ENCODE peak calls at places on chromosomes 13 and 19, in nine cellular contexts. W, Q, E, C, F, S, Y, L and X are unnamed samples.

GRCh38 chr13:24293761-24294160 is 15.6 kb upstream of the C1QTNF9 start:
- DNase-seq in W (no peak), Q (no peak), E (no peak), C (no peak), F (no peak), S (no peak), Y (no peak), L (no peak), X (no peak)

GRCh38 chr19:11767633-11768133 is 883 bp downstream of the ZNF441 start:
- DNase-seq in W (peak), Q (peak), E (no peak), C (no peak), F (peak), S (peak), Y (peak), L (peak), X (peak)

GRCh38 chr19:1119475-1120217 is 15.9 kb downstream of the GPX4 start:
- DNase-seq in W (no peak), Q (no peak), E (no peak), C (no peak), F (no peak), S (no peak), Y (no peak), L (no peak), X (no peak)

GRCh38 chr13:30673669-30674521 is 56.2 kb downstream of the USPL1 start:
- DNase-seq in W (peak), Q (peak), E (peak), C (peak), F (peak), S (peak), Y (peak), L (peak), X (peak)

GRCh38 chr13:112674412-112675383 is 15.1 kb upstream of the ATP11A start:
- DNase-seq in W (no peak), Q (no peak), E (no peak), C (no peak), F (no peak), S (no peak), Y (no peak), L (peak), X (no peak)

GRCh38 chr19:38665950-38666661 is 18.7 kb downstream of the ACTN4 start:
- DNase-seq in W (no peak), Q (peak), E (no peak), C (no peak), F (no peak), S (no peak), Y (no peak), L (peak), X (peak)

GRCh38 chr13:57123660-57124059 is 17.1 kb upstream of the PRR20A start:
- DNase-seq in W (no peak), Q (peak), E (no peak), C (no peak), F (peak), S (peak), Y (no peak), L (no peak), X (peak)

GRCh38 chr13:91185294-91185863 is 162.1 kb upstream of the MIR17HG start:
- DNase-seq in W (no peak), Q (peak), E (no peak), C (no peak), F (no peak), S (peak), Y (peak), L (no peak), X (no peak)

GRCh38 chr13:102905905-102906304 is 60.1 kb downstream of the ERCC5 start:
- DNase-seq in W (no peak), Q (no peak), E (no peak), C (no peak), F (no peak), S (no peak), Y (no peak), L (no peak), X (no peak)

GRCh38 chr19:5037936-5038335 is 69.0 kb downstream of the KDM4B start:
- DNase-seq in W (no peak), Q (no peak), E (no peak), C (no peak), F (peak), S (no peak), Y (no peak), L (no peak), X (no peak)

GRCh38 chr19:21256722-21257121 is 72.5 kb downstream of the ZNF708 start:
- DNase-seq in W (no peak), Q (peak), E (no peak), C (no peak), F (no peak), S (peak), Y (peak), L (no peak), X (no peak)

GRCh38 chr13:103883698-103884097 is 817.5 kb upstream of the SLC10A2 start:
- DNase-seq in W (no peak), Q (no peak), E (no peak), C (no peak), F (no peak), S (peak), Y (no peak), L (no peak), X (no peak)

GRCh38 chr19:38245826-38246498 is 10.2 kb downstream of the PPP1R14A start:
- DNase-seq in W (no peak), Q (no peak), E (no peak), C (no peak), F (no peak), S (peak), Y (no peak), L (no peak), X (no peak)

GRCh38 chr19:28542394-28543243 is 670.3 kb downstream of the UQCRFS1 start:
- DNase-seq in W (no peak), Q (no peak), E (no peak), C (no peak), F (no peak), S (no peak), Y (no peak), L (no peak), X (no peak)

GRCh38 chr13:25170554-25171107 is 1.5 kb downstream of the AMER2 start:
- DNase-seq in W (no peak), Q (no peak), E (no peak), C (no peak), F (no peak), S (no peak), Y (no peak), L (peak), X (peak)

GRCh38 chr19:39444598-39445257 is 654 bp upstream of the SUPT5H start:
- DNase-seq in W (no peak), Q (no peak), E (no peak), C (no peak), F (no peak), S (peak), Y (no peak), L (no peak), X (no peak)

GRCh38 chr13:100235311-100235901 is 146.5 kb downstream of the PCCA start:
- DNase-seq in W (no peak), Q (peak), E (no peak), C (no peak), F (peak), S (peak), Y (peak), L (no peak), X (peak)

GRCh38 chr19:35911790-35912189 is 3.7 kb upstream of the TYROBP start:
- DNase-seq in W (no peak), Q (no peak), E (no peak), C (no peak), F (peak), S (no peak), Y (no peak), L (no peak), X (no peak)

GRCh38 chr19:17183858-17184271 is 31.3 kb upstream of the USE1 start:
- DNase-seq in W (peak), Q (no peak), E (no peak), C (no peak), F (no peak), S (no peak), Y (no peak), L (no peak), X (no peak)

GRCh38 chr19:11181488-11181887 is 15.9 kb downstream of the KANK2 start:
- DNase-seq in W (no peak), Q (no peak), E (no peak), C (no peak), F (no peak), S (no peak), Y (no peak), L (no peak), X (no peak)

GRCh38 chr13:111664696-111665095 is 344.3 kb downstream of the TEX29 start:
- DNase-seq in W (no peak), Q (no peak), E (no peak), C (no peak), F (no peak), S (no peak), Y (no peak), L (peak), X (no peak)

GRCh38 chr19:44879309-44880065 is 11.6 kb upstream of the TOMM40 start:
- DNase-seq in W (no peak), Q (no peak), E (no peak), C (no peak), F (no peak), S (no peak), Y (no peak), L (no peak), X (no peak)

GRCh38 chr19:28727133-28727834 is 485.7 kb downstream of the UQCRFS1 start:
- DNase-seq in W (peak), Q (no peak), E (no peak), C (peak), F (no peak), S (no peak), Y (no peak), L (peak), X (no peak)

GRCh38 chr13:39835253-39835652 is 179.8 kb downstream of the COG6 start:
- DNase-seq in W (no peak), Q (peak), E (no peak), C (no peak), F (no peak), S (peak), Y (peak), L (no peak), X (no peak)

GRCh38 chr13:113338451-113338850 is 25.5 kb downstream of the GRTP1 start:
- DNase-seq in W (no peak), Q (no peak), E (no peak), C (no peak), F (no peak), S (no peak), Y (no peak), L (no peak), X (no peak)

GRCh38 chr19:15671891-15672579 is 852 bp upstream of the CYP4F12 start:
- DNase-seq in W (no peak), Q (no peak), E (no peak), C (no peak), F (no peak), S (no peak), Y (no peak), L (no peak), X (no peak)

GRCh38 chr19:3137139-3137538 is 1.3 kb downstream of the GNA15 start:
- DNase-seq in W (no peak), Q (no peak), E (no peak), C (no peak), F (no peak), S (no peak), Y (no peak), L (no peak), X (no peak)

GRCh38 chr19:19113040-19113541 is 25.2 kb downstream of the TMEM161A start:
- DNase-seq in W (no peak), Q (peak), E (no peak), C (no peak), F (no peak), S (peak), Y (no peak), L (peak), X (no peak)

GRCh38 chr19:12834976-12835757 is 788 bp upstream of the RTBDN start:
- DNase-seq in W (no peak), Q (peak), E (no peak), C (no peak), F (no peak), S (no peak), Y (no peak), L (peak), X (peak)

GRCh38 chr13:112069063-112069726 is 2.2 kb downstream of the SOX1 start:
- DNase-seq in W (no peak), Q (no peak), E (no peak), C (no peak), F (peak), S (no peak), Y (no peak), L (peak), X (no peak)

GRCh38 chr19:11745871-11746270 is 7.1 kb upstream of the ZNF823 start:
- DNase-seq in W (no peak), Q (no peak), E (no peak), C (no peak), F (no peak), S (no peak), Y (no peak), L (no peak), X (no peak)

GRCh38 chr19:4717191-4717965 is 6.3 kb downstream of the DPP9 start:
- DNase-seq in W (no peak), Q (no peak), E (no peak), C (no peak), F (no peak), S (peak), Y (no peak), L (no peak), X (no peak)

GRCh38 chr13:63773476-63773875 is 2357.8 kb upstream of the PCDH20 start:
- DNase-seq in W (no peak), Q (no peak), E (no peak), C (no peak), F (no peak), S (no peak), Y (no peak), L (no peak), X (no peak)

GRCh38 chr13:99606322-99607089 is 105.2 kb downstream of the TM9SF2 start:
- DNase-seq in W (peak), Q (peak), E (peak), C (peak), F (peak), S (peak), Y (peak), L (peak), X (peak)

GRCh38 chr13:29918845-29919244 is 68.4 kb upstream of the UBL3 start:
- DNase-seq in W (no peak), Q (no peak), E (no peak), C (no peak), F (no peak), S (peak), Y (peak), L (no peak), X (no peak)